ENCODE peak calls at places on chromosomes 16 and 17, in six cellular contexts. V, G, B, K, E and N are unnamed samples.

GRCh38 chr16:61879-62281 is 8.3 kb downstream of the SNRNP25 start:
- DNase-seq in B (no peak), V (no peak), G (no peak), E (no peak), K (no peak), N (no peak)

GRCh38 chr16:897701-898100 is 73.1 kb downstream of the LMF1 start:
- DNase-seq in V (no peak), K (no peak), G (no peak), B (no peak), E (no peak), N (no peak)

GRCh38 chr17:42676424-42677011 is at the start of gene PLEKHH3:
- DNase-seq in K (peak; percentile 39), G (no peak), B (peak; percentile 57), E (peak; percentile 50), V (no peak), N (no peak)

GRCh38 chr16:71537643-71538042 is 11.4 kb downstream of the CHST4 start:
- DNase-seq in E (peak; percentile 32), B (peak; percentile 31), K (peak; percentile 59), V (peak; percentile 78), G (peak; percentile 40), N (peak; percentile 68)

GRCh38 chr16:63005356-63005755 is 969.1 kb upstream of the CDH8 start:
- DNase-seq in V (no peak), B (no peak), G (no peak), K (no peak), E (no peak), N (no peak)

GRCh38 chr17:28306954-28307401 is 12.0 kb upstream of the TMEM97 start:
- DNase-seq in B (no peak), G (no peak), K (no peak), V (no peak), E (no peak), N (no peak)

GRCh38 chr16:70660672-70661350 is 14.5 kb downstream of the IL34 start:
- DNase-seq in K (no peak), B (no peak), G (no peak), E (no peak), V (no peak), N (no peak)

GRCh38 chr17:82938486-82939212 is 98.8 kb upstream of the ZNF750 start:
- DNase-seq in B (no peak), K (no peak), E (no peak), G (no peak), V (no peak), N (no peak)

GRCh38 chr17:38459556-38459955 is 31.3 kb downstream of the ARHGAP23 start:
- DNase-seq in V (no peak), E (no peak), G (no peak), K (no peak), B (no peak), N (no peak)

GRCh38 chr17:76107507-76107906 is 3.9 kb upstream of the EXOC7 start:
- DNase-seq in G (no peak), V (no peak), B (no peak), K (no peak), E (no peak), N (no peak)

GRCh38 chr17:19329839-19330238 is 32.7 kb downstream of the B9D1 start:
- DNase-seq in E (no peak), V (no peak), K (no peak), G (no peak), B (no peak), N (no peak)

GRCh38 chr16:84175351-84176081 is 11.3 kb downstream of the TAF1C start:
- DNase-seq in V (peak; percentile 88), E (peak; percentile 47), K (peak; percentile 42), G (peak; percentile 87), B (no peak), N (peak; percentile 77)

GRCh38 chr17:73533127-73533526 is 111.1 kb downstream of the SDK2 start:
- DNase-seq in G (no peak), V (no peak), B (no peak), E (no peak), K (no peak), N (no peak)

GRCh38 chr17:28384281-28385036 is 13.0 kb downstream of the SARM1 start:
- DNase-seq in V (peak; percentile 61), E (no peak), K (no peak), G (peak; percentile 76), B (no peak), N (no peak)

GRCh38 chr16:86959182-86959651 is 358.0 kb downstream of the C16orf95 start:
- DNase-seq in G (no peak), K (no peak), B (no peak), V (no peak), E (no peak), N (no peak)

GRCh38 chr17:28227278-28228108 is 91.5 kb upstream of the TMEM97 start:
- DNase-seq in K (peak; percentile 86), G (no peak), V (peak; percentile 88), B (peak; percentile 40), E (peak; percentile 80), N (peak; percentile 97)

GRCh38 chr17:76538281-76538931 is 897 bp upstream of the CYGB start:
- DNase-seq in B (peak; percentile 68), G (no peak), K (no peak), E (no peak), V (no peak), N (no peak)

GRCh38 chr16:20401066-20401465 is 3.5 kb downstream of the PDILT start:
- DNase-seq in V (no peak), B (no peak), K (no peak), E (no peak), G (no peak), N (no peak)

GRCh38 chr16:17843905-17844304 is 373.1 kb upstream of the XYLT1 start:
- DNase-seq in E (no peak), V (no peak), B (no peak), K (no peak), G (no peak), N (no peak)

GRCh38 chr17:41351177-41351576 is 549 bp upstream of the KRT33A start:
- DNase-seq in B (no peak), E (no peak), V (no peak), K (no peak), G (no peak), N (no peak)

GRCh38 chr17:77746901-77747620 is 211.4 kb upstream of the TNRC6C start:
- DNase-seq in K (no peak), E (no peak), B (no peak), V (no peak), G (no peak), N (no peak)

GRCh38 chr16:75251280-75252048 is at the start of gene BCAR1:
- DNase-seq in G (peak; percentile 91), B (peak; percentile 94), E (peak; percentile 86), V (peak; percentile 93), K (peak; percentile 86), N (peak; percentile 97)

GRCh38 chr17:335691-336090 is 16.9 kb downstream of the RPH3AL start:
- DNase-seq in B (no peak), G (no peak), E (no peak), K (no peak), V (no peak), N (no peak)

GRCh38 chr16:49020436-49020835 is 261.2 kb downstream of the CBLN1 start:
- DNase-seq in G (no peak), E (no peak), B (no peak), K (no peak), V (no peak), N (no peak)

GRCh38 chr17:11628374-11628773 is 30.1 kb downstream of the DNAH9 start:
- DNase-seq in E (no peak), V (no peak), G (no peak), K (peak; percentile 12), B (no peak), N (no peak)

GRCh38 chr17:39699818-39700147 is at the start of gene ERBB2:
- DNase-seq in B (peak; percentile 88), K (peak; percentile 60), G (no peak), E (peak; percentile 40), V (peak; percentile 100), N (peak; percentile 95)

GRCh38 chr17:76239538-76240274 is 587 bp downstream of the RNF157 start:
- DNase-seq in E (peak; percentile 18), G (no peak), K (no peak), V (no peak), B (no peak), N (no peak)

GRCh38 chr17:9941305-9941704 is 36.2 kb upstream of the RCVRN start:
- DNase-seq in G (no peak), E (no peak), B (no peak), K (no peak), V (no peak), N (no peak)

GRCh38 chr17:17748179-17748578 is 66.9 kb downstream of the RAI1 start:
- DNase-seq in E (no peak), V (no peak), B (no peak), G (no peak), K (no peak), N (no peak)

GRCh38 chr16:35737076-35737475 is 2277.7 kb downstream of the TP53TG3F start:
- DNase-seq in E (no peak), G (no peak), B (no peak), V (no peak), K (no peak), N (peak; percentile 2)

GRCh38 chr17:82228278-82228841 is 482 bp upstream of the SLC16A3 start:
- DNase-seq in E (no peak), B (no peak), G (peak; percentile 93), K (no peak), V (no peak), N (no peak)

GRCh38 chr17:41785876-41786226 is 660 bp downstream of the JUP start:
- DNase-seq in V (peak; percentile 94), E (peak; percentile 64), G (no peak), K (no peak), B (no peak), N (no peak)

GRCh38 chr17:16972346-16972745 is 428 bp upstream of the TNFRSF13B start:
- DNase-seq in V (no peak), B (no peak), K (no peak), E (no peak), G (no peak), N (no peak)

GRCh38 chr16:22191966-22192260 is 14.2 kb upstream of the EEF2K start:
- DNase-seq in G (no peak), E (no peak), V (no peak), K (no peak), B (no peak), N (peak; percentile 27)

GRCh38 chr17:47077576-47077975 is 98.5 kb upstream of the RPRML start:
- DNase-seq in G (no peak), K (no peak), V (no peak), E (no peak), B (no peak), N (no peak)

GRCh38 chr16:22721497-22722100 is 92.4 kb upstream of the HS3ST2 start:
- DNase-seq in V (no peak), G (no peak), E (no peak), B (no peak), K (no peak), N (no peak)

GRCh38 chr16:25110392-25110947 is 1.1 kb upstream of the LCMT1 start:
- DNase-seq in G (no peak), B (no peak), V (no peak), E (no peak), K (no peak), N (no peak)

GRCh38 chr16:14111713-14112538 is 40.8 kb downstream of the MRTFB start:
- DNase-seq in E (no peak), V (no peak), G (no peak), B (no peak), K (no peak), N (no peak)

GRCh38 chr17:83041305-83041704 is 38.1 kb upstream of the METRNL start:
- DNase-seq in E (no peak), B (no peak), K (no peak), G (no peak), V (no peak), N (no peak)